ENCODE peak calls at places on chromosomes 7 and 10, in nine cellular contexts. P is MM.1S, L is OCI-LY7, B is GM23248, Q is hepatocyte, U is SK-N-SH, F is HCT116, S is GM23338, C is PC-3. A is an unnamed sample. For H4K20me1, the result is how much of the 10 kb centered on the place peaks cover.

GRCh38 chr7:131802195-131802594 is 245.8 kb upstream of the PODXL start:
- DNase-seq in P (no peak), L (no peak), F (no peak), U (no peak), Q (no peak), S (no peak), B (no peak), C (no peak), A (no peak)

GRCh38 chr10:126787201-126787600 is 116.7 kb upstream of the C10orf90 start:
- DNase-seq in U (no peak), L (no peak), P (no peak), F (no peak), S (no peak), B (no peak), Q (no peak), C (peak), A (no peak)

GRCh38 chr10:128530301-128530700 is 404.1 kb upstream of the MKI67 start:
- DNase-seq in U (peak), Q (peak), F (peak), C (no peak), S (peak), L (peak), B (peak), P (peak), A (no peak)

GRCh38 chr7:94908204-94909022 is 1.0 kb downstream of the PPP1R9A start:
- DNase-seq in C (peak), S (peak), P (no peak), B (peak), F (peak), U (peak), L (no peak), Q (peak), A (peak)

GRCh38 chr10:116056445-116057293 is 216.3 kb downstream of the GFRA1 start:
- DNase-seq in U (no peak), P (no peak), S (no peak), L (no peak), Q (peak), C (no peak), B (peak), F (no peak), A (no peak)

GRCh38 chr10:94279835-94280709 is 82.7 kb downstream of the NOC3L start:
- DNase-seq in P (peak), L (peak), S (peak), U (peak), C (peak), F (peak), Q (peak), B (peak), A (peak)

GRCh38 chr7:36011588-36011965 is 141.5 kb upstream of the EEPD1 start:
- DNase-seq in L (no peak), C (no peak), B (no peak), P (no peak), U (no peak), F (no peak), S (peak), Q (no peak), A (peak)

GRCh38 chr10:70320751-70321150 is 36.9 kb upstream of the NPFFR1 start:
- DNase-seq in U (no peak), F (no peak), C (no peak), S (no peak), P (no peak), L (no peak), B (peak), Q (no peak), A (no peak)

GRCh38 chr10:84854439-84854838 is 526.0 kb downstream of the CCSER2 start:
- DNase-seq in L (no peak), B (no peak), C (no peak), U (no peak), P (no peak), Q (no peak), S (no peak), F (no peak), A (no peak)

GRCh38 chr10:132151951-132152505 is 34.7 kb upstream of the DPYSL4 start:
- DNase-seq in U (no peak), Q (no peak), F (no peak), S (no peak), P (no peak), C (no peak), B (no peak), L (no peak), A (no peak)

GRCh38 chr10:61943699-61944444 is 42.4 kb downstream of the ARID5B start:
- DNase-seq in U (peak), C (peak), P (no peak), Q (no peak), L (peak), B (peak), S (no peak), F (no peak), A (no peak)

GRCh38 chr10:85967594-85967993 is 399.0 kb downstream of the GRID1 start:
- DNase-seq in C (peak), B (peak), Q (no peak), P (no peak), F (peak), S (no peak), U (no peak), L (no peak), A (no peak)

GRCh38 chr10:9198611-9199010 is 1144.1 kb downstream of the GATA3 start:
- DNase-seq in C (no peak), B (peak), Q (no peak), S (no peak), U (no peak), F (no peak), P (no peak), L (no peak), A (no peak)

GRCh38 chr7:13139436-13139835 is 452.0 kb downstream of the ARL4A start:
- DNase-seq in Q (no peak), P (no peak), U (no peak), C (no peak), B (no peak), S (no peak), L (no peak), F (no peak), A (no peak)

GRCh38 chr10:30556189-30556588 is 73.4 kb downstream of the LYZL2 start:
- DNase-seq in C (peak), B (no peak), S (no peak), U (no peak), F (no peak), L (no peak), Q (no peak), P (no peak), A (no peak)

GRCh38 chr10:94123253-94123995 is 129.7 kb downstream of the PLCE1 start:
- DNase-seq in U (no peak), L (no peak), B (peak), F (no peak), P (no peak), C (peak), S (peak), Q (peak), A (peak)

GRCh38 chr10:24723386-24723787 is 300 bp downstream of the ARHGAP21 start:
- DNase-seq in S (no peak), B (peak), C (no peak), Q (no peak), L (peak), P (peak), U (peak), F (no peak), A (peak)

GRCh38 chr7:134446923-134447322 is 12.0 kb downstream of the AKR1B1 start:
- DNase-seq in B (no peak), P (no peak), S (no peak), U (no peak), Q (no peak), L (no peak), F (no peak), C (no peak), A (no peak)

GRCh38 chr7:134446446-134446845 is 12.5 kb downstream of the AKR1B1 start:
- DNase-seq in C (no peak), P (no peak), L (no peak), Q (no peak), U (no peak), F (no peak), B (no peak), S (no peak), A (no peak)

GRCh38 chr7:134444198-134444960 is 14.5 kb downstream of the AKR1B1 start:
- DNase-seq in C (peak), P (no peak), Q (no peak), S (no peak), U (no peak), F (no peak), L (no peak), B (no peak), A (no peak)

GRCh38 chr7:134443396-134444070 is 15.4 kb downstream of the AKR1B1 start:
- DNase-seq in P (no peak), S (no peak), Q (no peak), C (no peak), B (no peak), U (no peak), L (no peak), F (no peak), A (no peak)

GRCh38 chr7:134444961-134445315 is 14.0 kb downstream of the AKR1B1 start:
- DNase-seq in C (no peak), Q (no peak), U (no peak), S (no peak), F (no peak), L (no peak), P (no peak), B (no peak), A (no peak)
- TF ChIP-seq EZH2phosphoT487 in C (no peak), Q (no peak), U (no peak), S (no peak), F (no peak), L (no peak), P (no peak), B (no peak), A (no peak)

DNA sequence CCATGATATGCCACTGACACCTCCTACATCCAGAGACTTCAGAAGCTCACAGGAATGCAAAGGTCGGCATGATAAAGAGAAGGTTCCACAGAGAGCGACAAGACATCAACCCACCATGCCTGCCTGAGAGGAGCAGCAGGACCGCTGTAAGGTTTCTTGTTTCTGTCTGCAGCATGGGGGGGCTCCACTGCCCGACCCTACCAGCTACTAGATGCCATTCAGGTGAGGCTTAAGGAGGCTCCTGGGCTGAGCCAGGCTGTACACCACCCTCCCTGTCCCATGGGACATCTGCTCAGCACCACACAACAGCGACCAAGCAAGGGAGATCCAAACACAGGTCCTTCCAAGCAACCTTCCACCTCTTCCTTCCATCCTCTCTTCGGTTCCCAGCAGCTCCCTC is 234.6 kb downstream of the TNS3 start:
- DNase-seq in S (no peak), P (no peak), C (no peak), B (no peak), Q (no peak), L (no peak), F (no peak), U (no peak), A (no peak)
- H4K20me1 ChIP-seq in S (under half), P (under half), C (under half), B (under half), Q (under half), L (under half), F (under half), U (under half), A (under half)

GRCh38 chr7:18040196-18040595 is 12.6 kb upstream of the PRPS1L1 start:
- DNase-seq in S (no peak), L (no peak), F (no peak), B (peak), C (peak), U (no peak), P (no peak), Q (no peak), A (no peak)
- TF ChIP-seq EZH2phosphoT487 in S (no peak), L (no peak), F (no peak), B (no peak), C (no peak), U (no peak), P (no peak), Q (no peak), A (no peak)

GRCh38 chr7:1024876-1025746 is 19.2 kb upstream of the GPR146 start:
- DNase-seq in Q (no peak), P (no peak), C (no peak), B (no peak), S (no peak), U (no peak), F (no peak), L (peak), A (no peak)
- H4K20me1 ChIP-seq in Q (under half), P (under half), C (under half), B (under half), S (under half), U (half or more), F (under half), L (under half), A (under half)

GRCh38 chr7:45328397-45329080 is 170.9 kb downstream of the RAMP3 start:
- DNase-seq in F (no peak), U (no peak), C (no peak), Q (no peak), B (no peak), S (no peak), P (peak), L (no peak), A (no peak)
- TF ChIP-seq EZH2phosphoT487 in F (no peak), U (no peak), C (no peak), Q (no peak), B (no peak), S (no peak), P (no peak), L (no peak), A (no peak)

GRCh38 chr10:79159785-79160184 is 91.0 kb downstream of the ZMIZ1 start:
- DNase-seq in U (peak), S (no peak), C (no peak), F (no peak), P (no peak), B (peak), Q (no peak), L (no peak), A (no peak)

GRCh38 chr10:79159141-79159619 is 90.4 kb downstream of the ZMIZ1 start:
- DNase-seq in P (no peak), Q (no peak), C (peak), F (no peak), B (peak), S (no peak), U (peak), L (no peak), A (no peak)

GRCh38 chr10:79160191-79160590 is 91.4 kb downstream of the ZMIZ1 start:
- DNase-seq in C (no peak), B (peak), U (no peak), P (no peak), F (no peak), S (no peak), L (no peak), Q (no peak), A (no peak)

GRCh38 chr10:79158004-79158340 is 89.2 kb downstream of the ZMIZ1 start:
- DNase-seq in F (no peak), C (no peak), L (no peak), B (no peak), U (no peak), S (no peak), P (no peak), Q (no peak), A (no peak)

DNA sequence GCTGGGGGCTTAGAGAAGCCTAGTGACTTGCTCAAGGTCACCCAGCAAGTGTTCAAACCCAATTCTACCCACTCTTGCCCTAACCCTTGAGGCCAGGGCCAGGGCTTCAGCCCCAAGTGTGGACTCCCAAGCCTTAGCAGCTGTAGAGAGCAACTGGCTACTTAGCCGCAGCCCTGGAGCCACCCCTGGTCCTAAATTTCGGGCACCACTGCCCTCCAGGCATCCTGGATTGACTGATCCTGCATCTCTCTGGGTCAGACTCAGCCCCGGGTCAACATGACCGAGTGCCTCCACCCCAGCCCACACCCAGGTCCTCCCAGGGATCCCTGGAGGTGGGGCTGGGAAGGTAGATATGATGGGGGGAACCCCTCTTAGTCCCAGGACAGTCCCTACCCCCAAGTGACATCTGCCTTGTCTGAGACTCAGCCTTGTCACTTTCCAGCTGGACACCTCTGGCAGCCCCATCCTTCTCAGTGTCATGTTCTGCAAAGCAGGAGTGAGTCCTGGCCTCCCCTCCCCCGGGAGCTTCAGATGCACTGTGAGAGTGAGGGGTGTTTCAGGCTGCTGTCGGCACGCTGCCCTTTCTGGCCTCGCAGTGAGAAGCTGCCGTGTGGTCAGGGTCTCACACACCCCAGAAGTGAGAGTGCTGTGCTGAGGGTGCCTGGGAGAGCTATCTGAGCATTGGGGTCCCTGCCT is 89.8 kb downstream of the ZMIZ1 start:
- DNase-seq in C (peak), S (peak), F (no peak), P (no peak), U (peak), L (no peak), B (peak), Q (no peak), A (no peak)
- H4K20me1 ChIP-seq in C (under half), S (under half), F (under half), P (under half), U (under half), L (under half), B (under half), Q (half or more), A (half or more)

GRCh38 chr7:29386196-29386765 is 177.4 kb upstream of the PRR15 start:
- DNase-seq in S (no peak), F (no peak), L (no peak), C (no peak), P (no peak), B (no peak), U (no peak), Q (no peak), A (no peak)
- TF ChIP-seq EZH2phosphoT487 in S (no peak), F (no peak), L (no peak), C (no peak), P (no peak), B (no peak), U (no peak), Q (no peak), A (no peak)

DNA sequence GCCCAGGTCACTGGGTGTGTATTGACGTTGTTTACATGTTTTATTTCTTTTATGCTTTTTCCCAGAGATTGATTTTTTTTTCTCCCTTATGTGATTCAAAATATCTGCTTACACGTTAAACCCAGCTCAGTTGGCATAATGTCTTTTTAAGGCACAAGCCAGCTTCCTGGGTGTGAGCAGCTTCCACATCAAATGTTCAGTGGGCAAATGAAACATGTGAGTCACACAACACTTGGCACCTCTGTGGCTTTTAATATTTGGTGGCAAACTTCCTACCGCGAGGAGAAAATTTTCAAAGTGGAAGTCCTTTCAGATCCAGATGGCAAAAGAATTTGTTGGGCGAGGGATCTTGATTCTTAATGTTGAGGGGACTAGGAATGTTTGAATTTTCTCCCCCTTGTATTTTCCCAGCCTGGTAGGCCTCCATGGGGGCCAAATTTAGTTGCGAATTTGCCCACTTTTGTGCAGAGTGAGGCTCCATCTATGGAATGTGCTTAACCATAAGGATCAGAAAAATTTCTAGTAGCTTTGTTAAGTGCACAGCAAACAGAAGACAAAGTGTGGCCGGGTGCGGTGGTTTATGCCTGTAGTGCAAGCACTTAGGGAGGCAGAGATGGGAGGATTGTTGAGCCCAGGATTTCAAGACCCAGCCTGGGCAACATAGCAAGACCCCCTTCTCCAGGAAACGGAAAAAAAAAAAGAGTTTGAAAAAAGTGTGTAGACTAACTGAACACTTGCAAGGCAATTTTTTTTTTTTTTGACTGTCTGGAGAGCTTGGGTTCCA is 30.9 kb downstream of the CUX1 start:
- DNase-seq in C (peak), P (no peak), L (no peak), Q (no peak), F (no peak), U (no peak), S (no peak), B (peak), A (no peak)
- H4K20me1 ChIP-seq in C (under half), P (under half), L (under half), Q (under half), F (under half), U (under half), S (half or more), B (under half), A (half or more)

A was measured in neural progenitor cell.